ENCODE peak calls at places on chromosomes 1 and 21, in seven cellular contexts. W is H1, N is sigmoid colon, Y is body of pancreas, F is A549, Q is endothelial cell of umbilical vein, D is stomach. M is an unnamed sample.

GRCh38 chr1:6317101-6317760 is 56.3 kb upstream of the GPR153 start:
- DNase-seq in W (no peak), N (no peak), Y (no peak), F (no peak), Q (peak; percentile 57), D (no peak), M (peak; percentile 24)

GRCh38 chr1:212118167-212118871 is 82.8 kb downstream of the DTL start:
- DNase-seq in W (no peak), N (no peak), Y (no peak), F (no peak), Q (peak; percentile 30), D (peak; percentile 55), M (no peak)

GRCh38 chr1:111895456-111895855 is 94.0 kb downstream of the KCND3 start:
- DNase-seq in W (no peak), N (no peak), Y (no peak), F (no peak), Q (no peak), D (no peak), M (no peak)

GRCh38 chr1:10691740-10692125 is 104.7 kb downstream of the CASZ1 start:
- DNase-seq in W (no peak), N (no peak), Y (no peak), F (no peak), Q (no peak), D (no peak), M (no peak)

GRCh38 chr1:93489756-93490155 is 41.8 kb downstream of the FNBP1L start:
- DNase-seq in W (no peak), N (no peak), Y (no peak), F (no peak), Q (no peak), D (no peak), M (no peak)

GRCh38 chr21:39263372-39263771 is 50.1 kb downstream of the BRWD1 start:
- DNase-seq in W (no peak), N (no peak), Y (no peak), F (no peak), Q (no peak), D (no peak), M (no peak)

GRCh38 chr1:113904292-113904673 is 316 bp downstream of the AP4B1 start:
- DNase-seq in W (no peak), N (no peak), Y (no peak), F (no peak), Q (no peak), D (no peak), M (no peak)

GRCh38 chr1:208270679-208271111 is 26.5 kb upstream of the PLXNA2 start:
- DNase-seq in W (no peak), N (no peak), Y (no peak), F (no peak), Q (no peak), D (no peak), M (no peak)

GRCh38 chr1:96309783-96310182 is 411.8 kb upstream of the PTBP2 start:
- DNase-seq in W (no peak), N (no peak), Y (peak; percentile 7), F (peak; percentile 11), Q (no peak), D (no peak), M (no peak)

GRCh38 chr1:72635719-72636118 is 353.4 kb upstream of the NEGR1 start:
- DNase-seq in W (no peak), N (no peak), Y (no peak), F (no peak), Q (no peak), D (no peak), M (no peak)

GRCh38 chr1:111402083-111402482 is 25.5 kb downstream of the OVGP1 start:
- DNase-seq in W (no peak), N (no peak), Y (no peak), F (no peak), Q (no peak), D (no peak), M (no peak)

DNA sequence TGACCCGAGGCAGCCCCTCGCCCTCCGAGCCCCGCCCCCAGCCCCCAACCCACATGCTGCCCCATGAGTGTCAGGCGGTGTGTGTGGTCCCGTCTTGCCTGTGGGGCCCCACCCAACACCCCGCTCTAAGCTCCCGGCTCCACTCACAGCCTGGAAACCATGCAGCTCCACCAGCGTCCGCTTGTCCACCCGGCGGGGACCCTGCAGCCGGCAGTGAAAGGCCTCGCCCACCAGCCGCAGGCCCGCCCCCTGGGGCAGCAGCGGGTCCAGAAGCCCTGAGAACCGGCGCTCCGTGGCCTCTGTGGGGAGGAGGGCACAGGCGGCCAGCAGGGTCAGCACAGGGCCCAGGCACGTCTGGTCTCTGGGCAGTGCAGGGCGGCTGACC is 2.7 kb downstream of the C1QTNF12 start:
- DNase-seq in W (no peak), N (no peak), Y (no peak), F (no peak), Q (no peak), D (no peak), M (no peak)
- TF ChIP-seq POLR2A in W (no peak), N (no peak), Y (no peak), F (no peak), Q (no peak), D (no peak), M (no peak)

GRCh38 chr21:34614693-34615486 is at the start of gene RCAN1:
- DNase-seq in W (peak; percentile 67), N (peak; percentile 95), Y (peak; percentile 93), F (peak; percentile 87), Q (peak; percentile 92), D (peak; percentile 91), M (peak; percentile 91)

GRCh38 chr21:34617753-34618339 is 2.9 kb upstream of the RCAN1 start:
- DNase-seq in W (no peak), N (peak; percentile 70), Y (no peak), F (no peak), Q (no peak), D (no peak), M (no peak)

GRCh38 chr21:34613679-34614442 is 1.1 kb downstream of the RCAN1 start:
- DNase-seq in W (no peak), N (no peak), Y (peak; percentile 31), F (no peak), Q (peak; percentile 18), D (no peak), M (no peak)

GRCh38 chr21:34614443-34614692 is 545 bp downstream of the RCAN1 start:
- DNase-seq in W (no peak), N (no peak), Y (no peak), F (no peak), Q (no peak), D (no peak), M (no peak)

GRCh38 chr21:34615487-34615814 is 538 bp upstream of the RCAN1 start:
- DNase-seq in W (no peak), N (no peak), Y (no peak), F (no peak), Q (no peak), D (no peak), M (no peak)
- TF ChIP-seq POLR2A in W (no peak), N (no peak), Y (no peak), F (no peak), Q (no peak), D (no peak), M (no peak)

DNA sequence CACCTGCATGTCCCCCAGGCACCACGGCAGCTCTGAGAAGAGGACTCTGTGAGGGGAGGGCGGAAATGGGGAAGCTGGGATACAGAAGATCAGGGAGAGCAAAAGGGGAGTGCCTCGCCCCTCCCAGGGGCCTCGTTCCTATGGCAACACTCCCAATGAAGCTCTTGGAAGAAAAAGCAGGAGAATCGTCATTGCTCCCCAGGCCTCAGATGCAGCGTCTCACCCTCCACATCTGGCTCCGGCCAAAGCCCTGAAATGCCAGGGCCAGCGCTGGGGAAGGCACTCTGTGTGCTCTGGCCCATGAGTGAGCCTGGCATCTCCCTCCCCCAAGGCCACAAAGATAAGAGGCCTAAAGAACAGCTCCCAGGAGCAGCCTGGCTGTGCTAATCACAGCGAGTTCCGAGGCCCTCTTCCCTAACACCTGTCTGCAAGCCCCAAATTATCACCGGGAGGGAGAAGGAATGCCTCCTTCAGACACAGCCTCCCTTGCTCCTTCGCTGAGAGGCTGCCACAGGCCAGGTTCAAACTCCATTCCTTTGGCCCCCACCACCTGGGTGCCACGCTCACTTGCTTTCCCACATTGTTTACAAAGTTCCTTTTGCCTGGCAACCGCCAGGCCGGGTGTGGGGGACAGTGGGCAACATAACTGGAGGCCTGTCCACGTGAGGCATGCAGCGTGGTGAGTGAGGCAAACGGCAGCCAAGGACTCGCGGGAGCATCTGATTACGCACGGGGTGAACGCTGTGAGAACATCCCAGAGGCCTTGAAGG is 27.8 kb downstream of the ECE1 start:
- DNase-seq in W (no peak), N (peak; percentile 97), Y (peak; percentile 88), F (peak; percentile 82), Q (peak; percentile 74), D (peak; percentile 65), M (no peak)
- TF ChIP-seq POLR2A in W (no peak), N (no peak), Y (no peak), F (no peak), Q (no peak), D (no peak), M (no peak)

GRCh38 chr1:53835491-53835890 is 2.6 kb downstream of the NDC1 start:
- DNase-seq in W (no peak), N (no peak), Y (no peak), F (no peak), Q (no peak), D (no peak), M (no peak)

GRCh38 chr1:53834776-53835175 is 3.3 kb downstream of the NDC1 start:
- DNase-seq in W (no peak), N (no peak), Y (no peak), F (no peak), Q (no peak), D (no peak), M (no peak)

GRCh38 chr1:53842347-53842746 is 4.3 kb upstream of the NDC1 start:
- DNase-seq in W (no peak), N (no peak), Y (no peak), F (no peak), Q (no peak), D (no peak), M (no peak)

GRCh38 chr1:53838654-53838974 is 518 bp upstream of the NDC1 start:
- DNase-seq in W (no peak), N (no peak), Y (no peak), F (no peak), Q (no peak), D (no peak), M (no peak)

GRCh38 chr1:53837924-53838653 is at the start of gene NDC1:
- DNase-seq in W (peak; percentile 82), N (peak; percentile 93), Y (peak; percentile 92), F (peak; percentile 94), Q (peak; percentile 96), D (peak; percentile 88), M (peak; percentile 84)
- TF ChIP-seq POLR2A in W (peak; percentile 67), N (no peak), Y (no peak), F (peak; percentile 64), Q (no peak), D (no peak), M (peak; percentile 71)

DNA sequence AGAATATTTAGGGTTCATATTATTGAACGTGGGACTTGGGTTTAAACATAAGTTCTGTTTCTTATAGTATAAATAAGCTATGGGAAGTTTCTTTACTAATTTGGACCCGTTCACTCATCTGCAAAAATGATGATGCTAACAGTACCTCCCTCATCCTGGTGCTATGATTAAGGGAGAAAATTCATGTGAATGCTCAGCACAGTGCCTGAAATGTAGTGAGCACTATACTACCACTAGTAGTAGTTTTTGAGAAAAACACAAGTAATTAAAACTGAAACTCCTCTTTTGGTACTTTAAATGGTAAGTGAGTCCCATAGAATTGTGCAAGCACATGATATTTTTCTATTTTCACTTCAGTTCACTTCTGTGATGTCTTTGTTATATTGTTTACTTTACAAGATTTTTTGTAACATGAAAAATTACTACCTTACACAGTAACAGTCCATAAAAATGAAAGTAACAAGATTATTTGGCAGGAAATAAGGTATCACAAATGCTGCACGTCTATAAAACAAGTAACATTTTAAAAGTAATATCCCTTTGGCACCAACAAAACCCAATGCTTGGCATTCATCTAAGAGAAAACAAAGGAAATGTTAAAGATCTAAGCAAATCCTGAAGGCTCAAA is 11.3 kb upstream of the PTPRC start:
- DNase-seq in W (no peak), N (no peak), Y (no peak), F (no peak), Q (no peak), D (no peak), M (no peak)
- TF ChIP-seq POLR2A in W (no peak), N (no peak), Y (no peak), F (no peak), Q (no peak), D (no peak), M (no peak)

M was measured in H54.